ENCODE peak calls at places on chromosome 9, in ten cellular contexts. One of them, this sample, is unnamed.

GRCh38 chr9:113609562-113610318 is 146.2 kb downstream of the RGS3 start:
- DNase-seq in PC-9: no peak
- DNase-seq in Calu3: peak
- DNase-seq in endodermal cell: peak
- DNase-seq in CD4-positive, alpha-beta T cell: no peak
- DNase-seq in AG10803: no peak
- DNase-seq in fibroblast of the aortic adventitia: peak
- DNase-seq in progenitor cell of endocrine pancreas: peak
- DNase-seq in heart left ventricle: peak
- DNase-seq in fibroblast of lung: peak
- DNase-seq in this sample: no peak

GRCh38 chr9:14221558-14221957 is 92.4 kb downstream of the NFIB start:
- DNase-seq in PC-9: peak
- DNase-seq in Calu3: peak
- DNase-seq in endodermal cell: no peak
- DNase-seq in CD4-positive, alpha-beta T cell: no peak
- DNase-seq in AG10803: peak
- DNase-seq in fibroblast of the aortic adventitia: peak
- DNase-seq in progenitor cell of endocrine pancreas: no peak
- DNase-seq in heart left ventricle: no peak
- DNase-seq in fibroblast of lung: peak
- DNase-seq in this sample: no peak

GRCh38 chr9:113695901-113696300 is 180.2 kb upstream of the ZNF618 start:
- DNase-seq in PC-9: no peak
- DNase-seq in Calu3: no peak
- DNase-seq in endodermal cell: no peak
- DNase-seq in CD4-positive, alpha-beta T cell: no peak
- DNase-seq in AG10803: no peak
- DNase-seq in fibroblast of the aortic adventitia: no peak
- DNase-seq in progenitor cell of endocrine pancreas: no peak
- DNase-seq in heart left ventricle: no peak
- DNase-seq in fibroblast of lung: no peak
- DNase-seq in this sample: no peak

GRCh38 chr9:91500509-91501011 is 76.9 kb upstream of the NFIL3 start:
- DNase-seq in PC-9: peak
- DNase-seq in Calu3: peak
- DNase-seq in endodermal cell: no peak
- DNase-seq in CD4-positive, alpha-beta T cell: no peak
- DNase-seq in AG10803: peak
- DNase-seq in fibroblast of the aortic adventitia: peak
- DNase-seq in progenitor cell of endocrine pancreas: no peak
- DNase-seq in heart left ventricle: no peak
- DNase-seq in fibroblast of lung: peak
- DNase-seq in this sample: no peak

GRCh38 chr9:19148170-19148569 is 20.9 kb upstream of the PLIN2 start:
- DNase-seq in PC-9: no peak
- DNase-seq in Calu3: no peak
- DNase-seq in endodermal cell: no peak
- DNase-seq in CD4-positive, alpha-beta T cell: no peak
- DNase-seq in AG10803: no peak
- DNase-seq in fibroblast of the aortic adventitia: peak
- DNase-seq in progenitor cell of endocrine pancreas: no peak
- DNase-seq in heart left ventricle: no peak
- DNase-seq in fibroblast of lung: peak
- DNase-seq in this sample: no peak

GRCh38 chr9:116152941-116153764 is 438 bp upstream of the PAPPA start:
- DNase-seq in PC-9: peak
- DNase-seq in Calu3: no peak
- DNase-seq in endodermal cell: peak
- DNase-seq in CD4-positive, alpha-beta T cell: no peak
- DNase-seq in AG10803: peak
- DNase-seq in fibroblast of the aortic adventitia: peak
- DNase-seq in progenitor cell of endocrine pancreas: no peak
- DNase-seq in heart left ventricle: no peak
- DNase-seq in fibroblast of lung: peak
- DNase-seq in this sample: no peak

GRCh38 chr9:133916159-133916541 is 76.0 kb downstream of the VAV2 start:
- DNase-seq in PC-9: no peak
- DNase-seq in Calu3: no peak
- DNase-seq in endodermal cell: no peak
- DNase-seq in CD4-positive, alpha-beta T cell: no peak
- DNase-seq in AG10803: no peak
- DNase-seq in fibroblast of the aortic adventitia: no peak
- DNase-seq in progenitor cell of endocrine pancreas: no peak
- DNase-seq in heart left ventricle: no peak
- DNase-seq in fibroblast of lung: peak
- DNase-seq in this sample: no peak

GRCh38 chr9:21744874-21745273 is 57.6 kb upstream of the MTAP start:
- DNase-seq in PC-9: no peak
- DNase-seq in Calu3: no peak
- DNase-seq in endodermal cell: no peak
- DNase-seq in CD4-positive, alpha-beta T cell: no peak
- DNase-seq in AG10803: peak
- DNase-seq in fibroblast of the aortic adventitia: peak
- DNase-seq in progenitor cell of endocrine pancreas: no peak
- DNase-seq in heart left ventricle: no peak
- DNase-seq in fibroblast of lung: peak
- DNase-seq in this sample: no peak

GRCh38 chr9:2679011-2679410 is 38.3 kb upstream of the KCNV2 start:
- DNase-seq in PC-9: no peak
- DNase-seq in Calu3: no peak
- DNase-seq in endodermal cell: no peak
- DNase-seq in CD4-positive, alpha-beta T cell: no peak
- DNase-seq in AG10803: no peak
- DNase-seq in fibroblast of the aortic adventitia: no peak
- DNase-seq in progenitor cell of endocrine pancreas: no peak
- DNase-seq in heart left ventricle: no peak
- DNase-seq in fibroblast of lung: no peak
- DNase-seq in this sample: no peak

GRCh38 chr9:129898205-129898604 is 62.9 kb downstream of the USP20 start:
- DNase-seq in PC-9: no peak
- DNase-seq in Calu3: no peak
- DNase-seq in endodermal cell: peak
- DNase-seq in CD4-positive, alpha-beta T cell: no peak
- DNase-seq in AG10803: peak
- DNase-seq in fibroblast of the aortic adventitia: peak
- DNase-seq in progenitor cell of endocrine pancreas: no peak
- DNase-seq in heart left ventricle: peak
- DNase-seq in fibroblast of lung: peak
- DNase-seq in this sample: no peak

GRCh38 chr9:104951487-104951886 is 23.5 kb upstream of the ABCA1 start:
- DNase-seq in PC-9: no peak
- DNase-seq in Calu3: no peak
- DNase-seq in endodermal cell: no peak
- DNase-seq in CD4-positive, alpha-beta T cell: no peak
- DNase-seq in AG10803: no peak
- DNase-seq in fibroblast of the aortic adventitia: no peak
- DNase-seq in progenitor cell of endocrine pancreas: no peak
- DNase-seq in heart left ventricle: no peak
- DNase-seq in fibroblast of lung: no peak
- DNase-seq in this sample: no peak

GRCh38 chr9:12774861-12775367 is at the start of gene LURAP1L:
- DNase-seq in PC-9: peak
- DNase-seq in Calu3: peak
- DNase-seq in endodermal cell: peak
- DNase-seq in CD4-positive, alpha-beta T cell: no peak
- DNase-seq in AG10803: peak
- DNase-seq in fibroblast of the aortic adventitia: peak
- DNase-seq in progenitor cell of endocrine pancreas: no peak
- DNase-seq in heart left ventricle: peak
- DNase-seq in fibroblast of lung: peak
- DNase-seq in this sample: no peak

GRCh38 chr9:3783156-3783555 is 257.4 kb upstream of the RFX3 start:
- DNase-seq in PC-9: no peak
- DNase-seq in Calu3: no peak
- DNase-seq in endodermal cell: no peak
- DNase-seq in CD4-positive, alpha-beta T cell: no peak
- DNase-seq in AG10803: peak
- DNase-seq in fibroblast of the aortic adventitia: peak
- DNase-seq in progenitor cell of endocrine pancreas: no peak
- DNase-seq in heart left ventricle: no peak
- DNase-seq in fibroblast of lung: no peak
- DNase-seq in this sample: no peak

GRCh38 chr9:121026260-121026691 is 23.8 kb downstream of the C5 start:
- DNase-seq in PC-9: no peak
- DNase-seq in Calu3: peak
- DNase-seq in endodermal cell: no peak
- DNase-seq in CD4-positive, alpha-beta T cell: no peak
- DNase-seq in AG10803: peak
- DNase-seq in fibroblast of the aortic adventitia: no peak
- DNase-seq in progenitor cell of endocrine pancreas: no peak
- DNase-seq in heart left ventricle: no peak
- DNase-seq in fibroblast of lung: peak
- DNase-seq in this sample: no peak

DNA sequence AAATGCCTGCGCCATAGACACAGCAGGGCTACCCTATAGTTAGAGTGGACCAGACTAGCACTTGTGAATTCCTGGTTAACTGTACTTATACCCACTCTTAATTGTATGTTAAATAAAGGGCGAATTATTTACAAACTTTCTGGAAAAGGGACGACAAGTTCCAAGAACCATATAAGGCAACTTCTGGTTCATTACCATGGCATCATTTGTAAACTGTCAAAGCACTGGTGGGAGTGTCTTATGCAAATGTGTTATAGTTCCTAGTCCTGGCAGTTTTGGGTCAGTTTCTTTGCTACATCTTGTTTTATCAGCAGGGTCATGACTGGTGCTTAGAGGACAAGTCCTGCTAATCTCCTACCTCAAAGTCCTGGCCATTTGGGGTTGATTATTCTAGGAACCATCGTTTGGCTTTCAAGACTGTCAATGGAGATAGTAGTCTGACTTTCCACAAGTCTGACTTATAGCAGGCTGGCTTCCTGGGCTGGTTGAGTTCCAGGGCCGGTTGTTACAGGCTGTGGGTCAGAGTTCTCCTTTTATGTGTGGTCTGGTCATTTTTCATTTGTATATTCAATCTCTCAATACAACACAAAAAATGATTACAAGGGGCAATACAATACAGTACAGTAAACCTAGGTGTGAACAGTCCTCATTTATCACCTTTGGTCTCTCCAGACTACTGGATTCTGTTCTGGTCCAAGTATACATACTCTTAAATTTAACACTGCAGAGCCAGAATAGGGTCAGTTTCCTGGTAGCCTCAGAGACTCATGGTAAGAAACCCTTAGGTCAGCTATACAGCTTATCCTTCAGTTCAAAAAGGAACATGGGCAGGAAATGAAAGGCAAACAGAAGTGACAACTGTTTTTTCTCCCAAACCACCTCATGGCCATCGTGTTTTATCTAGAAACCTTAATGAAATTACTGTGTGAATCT is 8.3 kb upstream of the CFAP95 start:
- DNase-seq in PC-9: no peak
- DNase-seq in Calu3: no peak
- DNase-seq in endodermal cell: no peak
- DNase-seq in CD4-positive, alpha-beta T cell: no peak
- DNase-seq in AG10803: no peak
- DNase-seq in fibroblast of the aortic adventitia: no peak
- DNase-seq in progenitor cell of endocrine pancreas: no peak
- DNase-seq in heart left ventricle: no peak
- DNase-seq in fibroblast of lung: no peak
- DNase-seq in this sample: no peak
- TF ChIP-seq CTCF in PC-9: no peak
- TF ChIP-seq CTCF in Calu3: no peak
- TF ChIP-seq CTCF in endodermal cell: no peak
- TF ChIP-seq CTCF in CD4-positive, alpha-beta T cell: no peak
- TF ChIP-seq CTCF in AG10803: no peak
- TF ChIP-seq CTCF in fibroblast of the aortic adventitia: no peak
- TF ChIP-seq CTCF in progenitor cell of endocrine pancreas: no peak
- TF ChIP-seq CTCF in heart left ventricle: no peak
- TF ChIP-seq CTCF in fibroblast of lung: no peak
- TF ChIP-seq CTCF in this sample: no peak

GRCh38 chr9:89945133-89945532 is 340.3 kb downstream of the GADD45G start:
- DNase-seq in PC-9: no peak
- DNase-seq in Calu3: no peak
- DNase-seq in endodermal cell: peak
- DNase-seq in CD4-positive, alpha-beta T cell: no peak
- DNase-seq in AG10803: no peak
- DNase-seq in fibroblast of the aortic adventitia: no peak
- DNase-seq in progenitor cell of endocrine pancreas: no peak
- DNase-seq in heart left ventricle: no peak
- DNase-seq in fibroblast of lung: no peak
- DNase-seq in this sample: no peak
- TF ChIP-seq CTCF in PC-9: no peak
- TF ChIP-seq CTCF in Calu3: no peak
- TF ChIP-seq CTCF in endodermal cell: peak
- TF ChIP-seq CTCF in CD4-positive, alpha-beta T cell: no peak
- TF ChIP-seq CTCF in AG10803: no peak
- TF ChIP-seq CTCF in fibroblast of the aortic adventitia: no peak
- TF ChIP-seq CTCF in progenitor cell of endocrine pancreas: peak
- TF ChIP-seq CTCF in heart left ventricle: peak
- TF ChIP-seq CTCF in fibroblast of lung: no peak
- TF ChIP-seq CTCF in this sample: peak

DNA sequence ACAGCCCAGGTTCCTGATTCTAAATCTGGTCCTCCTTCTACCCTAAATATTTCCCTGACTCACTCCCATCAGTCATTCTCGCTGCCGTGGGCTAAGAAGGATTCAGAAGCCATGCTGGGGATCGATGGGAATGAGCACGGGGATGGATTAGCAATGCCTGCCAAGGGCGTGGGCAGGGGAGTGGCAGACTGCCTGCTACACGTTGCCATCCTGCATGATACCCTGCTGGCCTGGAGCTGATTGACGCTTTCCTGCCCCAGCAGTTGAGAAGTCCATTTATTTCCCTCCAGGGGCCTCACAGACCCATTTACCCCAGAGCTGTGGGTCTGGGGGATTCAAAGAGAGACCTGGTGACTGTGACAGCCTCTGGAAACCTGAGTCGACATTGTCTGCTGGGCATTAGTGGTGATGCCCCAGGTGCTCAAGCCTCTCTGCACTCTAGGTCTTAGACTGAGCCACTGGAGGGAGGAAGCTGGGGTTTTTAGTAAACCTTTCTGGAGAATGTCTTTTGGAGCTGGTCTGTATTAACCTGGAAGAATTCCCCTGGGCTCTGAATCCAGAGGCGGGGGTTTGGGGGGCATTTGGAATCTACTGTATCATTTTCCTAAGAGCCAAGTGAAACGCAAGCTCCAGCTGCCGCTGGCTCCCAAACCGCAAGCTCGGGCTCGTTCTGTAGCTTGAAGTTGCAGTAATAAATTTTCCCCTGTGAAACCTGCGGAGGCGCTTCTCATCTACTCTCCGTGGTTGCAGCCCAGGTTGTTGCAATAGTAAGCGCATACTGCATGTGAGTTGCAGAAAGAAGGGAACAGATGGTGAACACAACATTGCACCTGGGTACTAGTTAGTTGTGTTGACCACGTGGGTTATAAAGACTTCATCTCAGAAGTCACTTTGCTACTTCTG is 76.3 kb upstream of the RAPGEF1 start:
- DNase-seq in PC-9: no peak
- DNase-seq in Calu3: no peak
- DNase-seq in endodermal cell: no peak
- DNase-seq in CD4-positive, alpha-beta T cell: no peak
- DNase-seq in AG10803: no peak
- DNase-seq in fibroblast of the aortic adventitia: peak
- DNase-seq in progenitor cell of endocrine pancreas: no peak
- DNase-seq in heart left ventricle: no peak
- DNase-seq in fibroblast of lung: no peak
- DNase-seq in this sample: no peak
- TF ChIP-seq CTCF in PC-9: no peak
- TF ChIP-seq CTCF in Calu3: no peak
- TF ChIP-seq CTCF in endodermal cell: no peak
- TF ChIP-seq CTCF in CD4-positive, alpha-beta T cell: no peak
- TF ChIP-seq CTCF in AG10803: no peak
- TF ChIP-seq CTCF in fibroblast of the aortic adventitia: no peak
- TF ChIP-seq CTCF in progenitor cell of endocrine pancreas: no peak
- TF ChIP-seq CTCF in heart left ventricle: no peak
- TF ChIP-seq CTCF in fibroblast of lung: no peak
- TF ChIP-seq CTCF in this sample: no peak

GRCh38 chr9:127505396-127506116 is 54.2 kb downstream of the LRSAM1 start:
- DNase-seq in PC-9: peak
- DNase-seq in Calu3: peak
- DNase-seq in endodermal cell: peak
- DNase-seq in CD4-positive, alpha-beta T cell: peak
- DNase-seq in AG10803: peak
- DNase-seq in fibroblast of the aortic adventitia: no peak
- DNase-seq in progenitor cell of endocrine pancreas: peak
- DNase-seq in heart left ventricle: no peak
- DNase-seq in fibroblast of lung: peak
- DNase-seq in this sample: peak
- TF ChIP-seq CTCF in PC-9: peak
- TF ChIP-seq CTCF in Calu3: peak
- TF ChIP-seq CTCF in endodermal cell: peak
- TF ChIP-seq CTCF in CD4-positive, alpha-beta T cell: no peak
- TF ChIP-seq CTCF in AG10803: peak
- TF ChIP-seq CTCF in fibroblast of the aortic adventitia: peak
- TF ChIP-seq CTCF in progenitor cell of endocrine pancreas: peak
- TF ChIP-seq CTCF in heart left ventricle: peak
- TF ChIP-seq CTCF in fibroblast of lung: peak
- TF ChIP-seq CTCF in this sample: peak

This sample was measured in glutamatergic neuron.